ENCODE peak calls at places on chromosome 1, in ten cellular contexts. H is GM23338, Z is Panc1, L is IMR-90, X is esophagus muscularis mucosa, T is pancreas, E is aorta, Y is brain microvascular endothelial cell, C is neural progenitor cell, V is MG63. F is an unnamed sample.

GRCh38 chr1:168582690-168583325 is 6.4 kb downstream of the XCL1 start:
- DNase-seq in X (no peak), V (no peak), Z (no peak), L (peak; percentile 8), H (no peak), C (no peak), Y (no peak), T (no peak), E (no peak), F (no peak)

GRCh38 chr1:183470961-183471747 is 1.1 kb upstream of the SMG7 start:
- DNase-seq in Y (peak; percentile 79), V (peak; percentile 80), C (peak; percentile 85), E (peak; percentile 82), L (peak; percentile 67), Z (peak; percentile 73), H (peak; percentile 84), T (peak; percentile 82), X (peak; percentile 93), F (peak; percentile 77)

GRCh38 chr1:109527098-109527811 is 12.4 kb upstream of the GPR61 start:
- DNase-seq in H (no peak), E (no peak), Z (no peak), C (no peak), L (no peak), V (no peak), T (no peak), X (no peak), Y (no peak), F (no peak)

GRCh38 chr1:172417552-172417951 is 2.9 kb upstream of the C1orf105 start:
- DNase-seq in H (peak; percentile 28), X (no peak), C (no peak), L (no peak), Y (no peak), V (no peak), Z (no peak), T (no peak), E (no peak), F (no peak)

GRCh38 chr1:22689505-22689904 is 21.1 kb upstream of the EPHB2 start:
- DNase-seq in H (no peak), X (no peak), L (peak; percentile 96), V (peak; percentile 84), E (no peak), Y (peak; percentile 53), Z (peak; percentile 94), T (no peak), C (peak; percentile 88), F (no peak)

GRCh38 chr1:2173546-2174347 is 20.8 kb downstream of the FAAP20 start:
- DNase-seq in T (no peak), Z (no peak), E (no peak), H (peak; percentile 34), X (no peak), L (no peak), C (no peak), Y (no peak), V (no peak), F (no peak)

GRCh38 chr1:209895709-209896108 is 42.3 kb upstream of the SYT14 start:
- DNase-seq in E (no peak), H (no peak), Y (peak; percentile 69), V (peak; percentile 74), Z (no peak), C (no peak), X (no peak), T (no peak), L (peak; percentile 86), F (no peak)

GRCh38 chr1:161260939-161261858 is 2.7 kb downstream of the PCP4L1 start:
- DNase-seq in V (no peak), T (no peak), X (no peak), E (no peak), C (peak; percentile 33), Z (no peak), Y (no peak), H (no peak), L (no peak), F (no peak)

GRCh38 chr1:156865258-156865657 is 4.6 kb downstream of the NTRK1 start:
- DNase-seq in L (no peak), Z (no peak), T (no peak), C (no peak), H (no peak), X (no peak), Y (no peak), V (no peak), E (no peak), F (no peak)

GRCh38 chr1:156865865-156866678 is 5.4 kb downstream of the NTRK1 start:
- DNase-seq in T (no peak), V (no peak), Y (no peak), E (no peak), H (no peak), Z (no peak), L (no peak), C (no peak), X (no peak), F (no peak)

GRCh38 chr1:156868341-156868740 is 7.7 kb downstream of the NTRK1 start:
- DNase-seq in Y (no peak), E (no peak), L (no peak), C (no peak), Z (no peak), T (no peak), H (no peak), X (no peak), V (no peak), F (no peak)

GRCh38 chr1:156864796-156865195 is 4.1 kb downstream of the NTRK1 start:
- DNase-seq in E (no peak), V (no peak), T (no peak), L (no peak), X (no peak), Y (no peak), C (no peak), Z (no peak), H (no peak), F (no peak)

DNA sequence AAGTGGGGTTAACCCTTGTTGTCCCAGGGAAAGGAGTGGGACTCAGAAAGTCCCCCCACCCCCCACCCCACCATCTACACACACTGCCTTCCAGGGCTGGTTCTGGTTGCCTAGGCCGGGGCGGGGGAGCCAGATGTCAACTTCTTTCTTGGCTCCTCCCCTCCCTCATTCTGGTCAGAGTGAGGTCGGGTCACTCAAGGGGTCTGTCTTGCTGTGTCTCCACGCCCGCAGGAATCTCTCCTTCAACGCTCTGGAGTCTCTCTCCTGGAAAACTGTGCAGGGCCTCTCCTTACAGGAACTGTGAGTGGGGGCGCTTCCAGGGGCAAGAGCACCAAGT is 6.0 kb downstream of the NTRK1 start:
- DNase-seq in H (no peak), E (no peak), T (no peak), Z (no peak), X (no peak), L (no peak), V (no peak), Y (no peak), C (no peak), F (peak; percentile 71)
- H3K4me3 ChIP-seq in H (no peak overlapping the region), E (no peak overlapping the region), T (no peak overlapping the region), Z (no peak overlapping the region), X (no peak overlapping the region), L (no peak overlapping the region), V (no peak overlapping the region), Y (no peak overlapping the region), C (no peak overlapping the region), F (no peak overlapping the region)

DNA sequence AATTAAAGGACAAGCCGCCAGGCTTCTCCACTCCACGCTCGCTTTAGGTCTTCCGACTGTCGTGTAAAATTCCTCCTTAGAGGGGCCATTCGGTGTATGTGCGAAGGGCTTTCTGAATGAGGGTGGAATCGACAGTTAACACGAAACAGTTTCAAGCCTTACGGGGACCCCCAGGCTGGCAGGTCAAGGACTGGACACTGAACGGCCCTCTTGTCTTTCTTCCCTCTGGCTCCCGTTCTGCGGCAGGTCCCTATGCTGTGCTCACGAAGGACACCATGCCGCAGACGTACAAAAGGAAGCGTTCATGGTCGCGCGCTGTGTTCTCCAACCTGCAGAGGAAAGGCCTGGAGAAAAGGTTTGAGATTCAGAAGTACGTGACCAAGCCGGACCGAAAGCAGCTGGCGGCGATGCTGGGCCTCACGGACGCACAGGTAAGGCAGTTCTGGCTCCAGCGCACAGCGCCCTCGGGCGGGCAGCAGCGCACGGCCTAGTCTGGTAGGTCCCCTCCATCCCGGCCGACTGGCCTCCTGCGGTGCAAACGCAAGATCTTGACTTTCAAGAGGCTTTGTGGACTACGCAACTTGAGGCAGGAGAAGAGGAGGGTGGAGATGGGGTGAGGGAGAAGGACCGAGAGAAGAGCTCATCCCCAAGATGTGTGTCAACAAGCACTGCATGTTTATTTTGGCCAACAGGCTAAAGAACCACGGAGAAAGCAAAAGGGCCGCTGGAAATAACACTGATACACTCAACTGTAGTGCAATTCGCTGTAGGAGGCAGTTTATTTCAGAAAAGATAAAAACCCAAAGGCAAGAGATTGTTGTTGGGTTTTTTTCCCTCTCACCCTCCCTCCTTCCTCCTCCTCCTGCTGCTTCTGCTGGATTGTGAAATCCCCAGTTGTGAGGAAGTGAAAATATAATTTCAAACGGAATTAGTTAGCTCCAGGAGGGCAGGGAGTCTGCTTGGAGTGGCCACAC is 3.0 kb downstream of the HLX start:
- DNase-seq in C (peak; percentile 80), L (peak; percentile 59), V (no peak), H (peak; percentile 92), X (peak; percentile 90), E (no peak), T (no peak), Y (no peak), Z (no peak), F (peak; percentile 91)
- H3K27me3 ChIP-seq in C (peaks cover 100% of the 10 kb centered on the region), L (no peaks in the 10 kb centered on the region), V (no peaks in the 10 kb centered on the region), H (peaks cover 100% of the 10 kb centered on the region), X (no peaks in the 10 kb centered on the region), E (no peaks in the 10 kb centered on the region), T (no peaks in the 10 kb centered on the region), Y (peaks cover 35% of the 10 kb centered on the region), Z (peaks cover 13% of the 10 kb centered on the region), F (peaks cover 100% of the 10 kb centered on the region)

DNA sequence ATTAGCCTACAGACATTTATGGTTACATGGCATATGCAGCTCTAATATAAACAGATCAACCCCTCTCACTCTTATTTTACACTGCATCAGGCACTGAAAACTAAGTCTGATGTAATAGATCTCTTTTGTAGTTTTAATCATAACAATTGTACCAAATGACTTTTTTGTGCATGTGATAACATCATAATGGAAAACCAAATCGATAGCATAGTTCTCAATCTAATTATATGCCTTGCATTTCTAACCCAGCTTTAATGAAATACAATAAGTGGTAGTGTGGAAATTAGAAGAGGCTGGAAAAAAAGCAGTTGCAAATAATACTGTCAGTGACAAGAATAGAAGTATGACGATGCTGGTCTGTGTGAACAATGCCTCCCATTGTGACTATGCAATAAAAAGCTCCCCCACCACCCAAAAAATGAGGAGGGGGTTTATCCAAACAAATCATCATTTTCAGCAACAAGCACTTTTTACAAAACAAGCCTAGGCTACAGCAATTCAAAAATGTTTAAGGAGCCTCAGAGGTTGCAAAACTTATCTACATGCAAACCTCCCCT is 426.5 kb upstream of the NFIA start:
- DNase-seq in L (no peak), C (no peak), Z (no peak), H (no peak), E (no peak), T (no peak), V (no peak), Y (no peak), X (no peak), F (no peak)
- H3K4me3 ChIP-seq in L (no peak overlapping the region), C (no peak overlapping the region), Z (no peak overlapping the region), H (no peak overlapping the region), E (no peak overlapping the region), T (no peak overlapping the region), V (no peak overlapping the region), Y (no peak overlapping the region), X (no peak overlapping the region), F (no peak overlapping the region)

DNA sequence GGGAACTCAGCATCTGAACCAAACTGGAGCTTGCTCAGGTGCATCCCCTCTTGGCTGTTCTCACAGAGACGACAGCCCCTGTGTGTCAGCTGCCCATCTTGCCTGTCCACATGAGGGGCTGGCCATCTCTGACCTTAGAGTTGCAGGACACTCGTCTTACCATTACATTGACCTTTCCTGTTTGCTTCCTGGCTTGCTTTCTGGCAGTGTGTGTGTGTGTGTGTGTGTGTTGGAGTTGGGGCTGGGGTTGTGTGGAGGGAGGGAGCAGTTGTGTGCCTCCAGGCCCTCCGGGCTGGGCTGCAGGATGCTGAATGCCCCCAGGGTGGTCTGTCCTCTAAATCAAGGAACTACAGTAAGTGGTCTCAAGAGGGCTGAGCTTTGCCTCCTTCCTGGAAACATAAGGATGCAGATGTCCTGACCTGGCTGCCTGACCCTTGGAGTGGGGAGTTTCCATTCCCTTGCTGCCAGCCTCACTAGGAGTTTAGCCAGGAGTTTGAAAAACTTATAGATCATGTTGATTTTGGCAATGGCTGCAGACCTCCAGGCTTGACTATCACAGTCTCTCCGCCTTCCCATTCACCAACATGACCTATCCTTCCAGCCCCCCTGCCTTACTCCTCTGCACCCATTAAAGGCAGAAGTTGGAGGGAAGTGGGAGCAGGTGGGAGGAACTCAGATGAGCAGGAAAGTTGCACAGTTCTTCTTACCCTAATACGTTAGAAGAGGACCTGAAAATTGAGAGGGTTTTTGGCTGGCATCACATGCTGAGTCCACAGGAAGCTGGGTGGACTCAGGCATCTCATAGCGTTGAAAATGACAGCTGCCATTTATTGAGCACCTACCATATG is 19.0 kb downstream of the RASSF5 start:
- DNase-seq in Z (no peak), Y (no peak), T (no peak), H (no peak), E (no peak), X (no peak), L (no peak), V (peak; percentile 63), C (no peak), F (no peak)
- H3K27me3 ChIP-seq in Z (no peaks in the 10 kb centered on the region), Y (no peaks in the 10 kb centered on the region), T (no peaks in the 10 kb centered on the region), H (no peaks in the 10 kb centered on the region), E (no peaks in the 10 kb centered on the region), X (no peaks in the 10 kb centered on the region), L (peaks cover 3% of the 10 kb centered on the region), V (no peaks in the 10 kb centered on the region), C (no peaks in the 10 kb centered on the region), F (peaks cover 2% of the 10 kb centered on the region)